ENCODE peak calls at places on chromosomes 12 and 14, in seven cellular contexts. S is tibial artery; R is HCT116; J is trophoblast cell; B is CD8-positive, alpha-beta T cell; H is WERI-Rb-1; G is IMR-90. I is an unnamed sample. For H3K36me3, the result is how much of the 10 kb centered on the place peaks cover.

GRCh38 chr12:117533687-117534086 is 172.3 kb upstream of the NOS1 start:
- DNase-seq in J (no peak), B (no peak), S (peak), H (no peak), G (no peak), R (no peak), I (peak)

GRCh38 chr14:90400904-90401561 is 4.2 kb downstream of the CALM1 start:
- DNase-seq in H (no peak), J (no peak), S (no peak), B (no peak), G (no peak), R (no peak), I (peak)

GRCh38 chr14:35229495-35230089 is 62.6 kb upstream of the PSMA6 start:
- DNase-seq in H (no peak), S (no peak), R (no peak), B (no peak), G (no peak), J (no peak), I (no peak)

GRCh38 chr14:63544641-63545234 is 1.6 kb upstream of the PPP2R5E start:
- DNase-seq in G (peak), H (no peak), J (no peak), R (no peak), B (no peak), S (no peak), I (peak)

GRCh38 chr12:34207858-34208257 is 185.6 kb downstream of the ALG10 start:
- DNase-seq in S (no peak), R (no peak), H (no peak), G (no peak), B (no peak), J (no peak), I (no peak)

GRCh38 chr12:123660328-123660727 is 10.6 kb upstream of the TCTN2 start:
- DNase-seq in R (no peak), G (peak), S (no peak), J (peak), H (no peak), B (no peak), I (no peak)

GRCh38 chr12:12797789-12798142 is 12.3 kb downstream of the APOLD1 start:
- DNase-seq in R (no peak), S (no peak), H (no peak), J (no peak), G (no peak), B (no peak), I (no peak)

GRCh38 chr12:120194226-120194533 is 335 bp downstream of the GCN1 start:
- DNase-seq in S (no peak), H (no peak), B (no peak), G (no peak), R (no peak), J (no peak), I (no peak)

GRCh38 chr14:30445394-30445793 is 113.6 kb upstream of the G2E3 start:
- DNase-seq in G (no peak), R (no peak), S (no peak), J (no peak), B (no peak), H (peak), I (no peak)

GRCh38 chr12:65248656-65249633 is 29.5 kb upstream of the MSRB3 start:
- DNase-seq in B (no peak), H (no peak), G (no peak), R (peak), S (no peak), J (no peak), I (no peak)

GRCh38 chr12:77746108-77746507 is 84.6 kb upstream of the NAV3 start:
- DNase-seq in R (no peak), H (peak), J (no peak), B (no peak), S (no peak), G (peak), I (peak)

GRCh38 chr12:39028382-39028781 is 123.0 kb upstream of the CPNE8 start:
- DNase-seq in J (no peak), R (no peak), G (no peak), H (no peak), S (no peak), B (no peak), I (no peak)

GRCh38 chr14:45201908-45202307 is 51.1 kb downstream of the MIS18BP1 start:
- DNase-seq in R (no peak), S (no peak), H (peak), G (no peak), B (peak), J (no peak), I (no peak)

GRCh38 chr14:47526591-47527244 is 148.7 kb downstream of the MDGA2 start:
- DNase-seq in J (no peak), G (no peak), H (no peak), B (no peak), R (no peak), S (no peak), I (no peak)

GRCh38 chr12:8662592-8662991 is at the start of gene MFAP5:
- DNase-seq in H (no peak), J (peak), G (peak), S (no peak), R (no peak), B (no peak), I (no peak)

GRCh38 chr12:115485967-115486366 is 791.5 kb downstream of the MED13L start:
- DNase-seq in S (no peak), R (no peak), H (no peak), J (no peak), G (no peak), B (no peak), I (no peak)

GRCh38 chr12:47021298-47021697 is 58.1 kb upstream of the PCED1B start:
- DNase-seq in B (no peak), G (peak), J (peak), S (no peak), R (peak), H (peak), I (peak)

GRCh38 chr14:36784541-36784940 is 122.9 kb downstream of the PAX9 start:
- DNase-seq in G (peak), J (no peak), H (no peak), S (no peak), B (no peak), R (no peak), I (no peak)

GRCh38 chr14:68248481-68249255 is 429.1 kb downstream of the RAD51B start:
- DNase-seq in S (peak), H (no peak), J (peak), R (peak), B (no peak), G (peak), I (peak)

GRCh38 chr14:57182760-57183503 is 85.8 kb downstream of the EXOC5 start:
- DNase-seq in B (no peak), H (peak), J (peak), G (peak), S (no peak), R (peak), I (peak)

GRCh38 chr12:119594399-119594730 is 791 bp downstream of the TMEM233 start:
- DNase-seq in S (no peak), R (no peak), J (no peak), B (no peak), G (no peak), H (no peak), I (peak)

GRCh38 chr14:55123101-55123500 is 6.0 kb upstream of the LGALS3 start:
- DNase-seq in G (peak), B (no peak), H (no peak), J (no peak), S (no peak), R (no peak), I (no peak)

GRCh38 chr14:99647407-99647806 is 2.5 kb downstream of the HHIPL1 start:
- DNase-seq in H (peak), J (no peak), G (peak), R (no peak), S (no peak), B (no peak), I (no peak)

GRCh38 chr14:101174522-101174838 is 271.0 kb upstream of the RTL1 start:
- DNase-seq in B (no peak), J (no peak), G (no peak), S (no peak), R (no peak), H (no peak), I (no peak)

GRCh38 chr14:101972126-101972785 is 7.9 kb downstream of the DYNC1H1 start:
- DNase-seq in S (peak), H (no peak), J (peak), R (peak), G (peak), B (no peak), I (peak)

GRCh38 chr14:50109342-50109741 is 7.0 kb downstream of the VCPKMT start:
- DNase-seq in J (peak), H (no peak), B (no peak), S (no peak), R (peak), G (peak), I (peak)
- H3K36me3 ChIP-seq in J (under half), H (half or more), B (under half), S (under half), R (under half), G (under half), I (under half)

GRCh38 chr12:53990311-53991076 is 5.5 kb downstream of the HOXC10 start:
- DNase-seq in J (no peak), H (no peak), G (no peak), B (no peak), R (no peak), S (no peak), I (no peak)
- H3K4me3 ChIP-seq in J (no peak), H (no peak), G (no peak), B (no peak), R (no peak), S (peak), I (no peak)

DNA sequence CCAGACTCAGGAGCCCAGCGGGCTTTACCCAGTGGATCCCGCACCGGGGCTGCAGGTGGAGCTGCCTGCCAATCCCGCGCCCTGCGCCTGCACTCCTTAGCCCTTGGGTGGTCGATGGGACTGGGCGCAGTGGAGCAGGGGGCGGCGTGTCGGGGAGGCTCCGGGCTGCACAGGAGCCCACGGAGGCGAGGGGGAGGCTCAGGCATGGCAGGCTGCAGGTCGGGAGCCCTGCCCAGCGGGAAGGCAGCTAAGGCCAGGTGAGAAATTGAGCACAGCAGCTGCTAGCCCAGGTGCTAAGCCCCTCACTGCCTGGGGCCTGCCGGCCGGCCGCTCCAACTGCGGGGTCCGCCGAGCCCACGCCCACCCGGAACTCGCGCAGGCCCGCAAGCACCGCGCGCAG is 50.1 kb downstream of the RMST start:
- DNase-seq in H (no peak), G (no peak), B (no peak), J (no peak), R (no peak), S (no peak), I (no peak)
- H3K36me3 ChIP-seq in H (under half), G (under half), B (under half), J (under half), R (under half), S (under half), I (under half)

DNA sequence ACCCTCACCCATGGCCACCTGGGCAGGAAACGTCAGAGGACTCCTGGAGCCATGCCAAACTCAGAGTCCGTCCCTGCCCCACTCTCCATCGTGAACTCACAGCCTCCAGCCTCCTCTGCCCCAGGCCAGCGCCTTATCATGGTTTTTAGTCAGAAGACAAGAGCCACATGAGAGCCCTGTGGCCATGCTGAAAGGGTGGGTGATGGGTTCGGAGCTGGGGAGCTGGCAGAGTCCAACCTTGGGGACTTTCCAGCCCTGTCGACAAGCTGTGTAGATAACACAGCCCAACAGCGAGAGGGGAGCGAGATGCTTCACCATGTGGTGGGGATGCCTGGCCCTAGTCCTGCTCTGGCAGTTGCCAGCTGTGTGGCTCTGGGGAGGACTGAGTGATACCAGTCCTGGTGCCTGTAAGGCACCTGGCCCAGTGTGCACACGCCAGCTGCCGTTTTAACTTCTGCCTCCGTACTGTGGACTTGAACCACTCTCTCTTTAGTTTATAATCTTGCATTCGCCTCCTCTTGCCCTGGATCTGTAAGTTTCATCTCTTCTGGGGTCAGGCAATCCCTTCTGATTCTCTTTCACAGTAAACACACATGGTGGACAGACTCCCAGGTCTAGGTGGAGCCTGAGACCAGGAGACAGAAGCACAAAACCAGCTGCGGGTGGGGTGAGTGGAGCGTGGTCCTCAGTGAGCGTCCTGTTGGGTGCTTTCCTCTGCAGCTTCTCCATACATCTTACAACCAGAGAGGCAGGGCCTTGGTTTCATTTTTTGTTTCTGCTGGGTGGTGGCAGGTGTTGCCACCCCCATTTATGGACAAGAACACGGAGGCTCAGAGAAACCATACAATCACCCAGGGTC is 55.3 kb downstream of the RIN3 start:
- DNase-seq in H (no peak), R (no peak), G (no peak), B (peak), S (no peak), J (no peak), I (no peak)
- H3K4me3 ChIP-seq in H (no peak), R (no peak), G (no peak), B (peak), S (no peak), J (peak), I (no peak)

GRCh38 chr12:109988903-109989302 is 7.3 kb downstream of the GIT2 start:
- DNase-seq in H (no peak), B (no peak), J (no peak), R (no peak), G (no peak), S (no peak), I (no peak)
- H3K36me3 ChIP-seq in H (under half), B (under half), J (under half), R (under half), G (under half), S (half or more), I (half or more)

GRCh38 chr12:132147423-132148367 is 3.4 kb downstream of the NOC4L start:
- DNase-seq in H (no peak), R (no peak), J (no peak), G (no peak), S (peak), B (no peak), I (no peak)
- H3K4me3 ChIP-seq in H (no peak), R (no peak), J (no peak), G (no peak), S (no peak), B (no peak), I (no peak)

I was measured in SJCRH30.